ENCODE peak calls at places on chromosome 21, in nine cellular contexts. One of them, this sample, is unnamed.
A peak's percentile ranks its signal among the peaks of the same experiment; 100 is the strongest.

GRCh38 chr21:35473496-35473895 is 424.4 kb upstream of the RUNX1 start:
- DNase-seq in CD8-positive, alpha-beta T cell: no peak
- DNase-seq in tibial nerve: no peak
- DNase-seq in GM12878: no peak
- DNase-seq in heart left ventricle: no peak
- DNase-seq in astrocyte: no peak
- DNase-seq in CD8-positive, alpha-beta memory T cell: no peak
- DNase-seq in body of pancreas: no peak
- DNase-seq in prostate gland: no peak
- DNase-seq in this sample: no peak

GRCh38 chr21:37386151-37386550 is 19.6 kb downstream of the DYRK1A start:
- DNase-seq in CD8-positive, alpha-beta T cell: no peak
- DNase-seq in tibial nerve: no peak
- DNase-seq in GM12878: no peak
- DNase-seq in heart left ventricle: no peak
- DNase-seq in astrocyte: no peak
- DNase-seq in CD8-positive, alpha-beta memory T cell: no peak
- DNase-seq in body of pancreas: no peak
- DNase-seq in prostate gland: no peak
- DNase-seq in this sample: no peak

GRCh38 chr21:18529253-18529652 is 125.7 kb upstream of the TMPRSS15 start:
- DNase-seq in CD8-positive, alpha-beta T cell: no peak
- DNase-seq in tibial nerve: no peak
- DNase-seq in GM12878: no peak
- DNase-seq in heart left ventricle: no peak
- DNase-seq in astrocyte: peak; percentile 93
- DNase-seq in CD8-positive, alpha-beta memory T cell: no peak
- DNase-seq in body of pancreas: no peak
- DNase-seq in prostate gland: no peak
- DNase-seq in this sample: no peak

GRCh38 chr21:46421191-46421750 is 37.4 kb upstream of the DIP2A start:
- DNase-seq in CD8-positive, alpha-beta T cell: no peak
- DNase-seq in tibial nerve: no peak
- DNase-seq in GM12878: no peak
- DNase-seq in heart left ventricle: no peak
- DNase-seq in astrocyte: no peak
- DNase-seq in CD8-positive, alpha-beta memory T cell: no peak
- DNase-seq in body of pancreas: no peak
- DNase-seq in prostate gland: no peak
- DNase-seq in this sample: peak; percentile 53

GRCh38 chr21:38236232-38236631 is 20.6 kb upstream of the KCNJ15 start:
- DNase-seq in CD8-positive, alpha-beta T cell: no peak
- DNase-seq in tibial nerve: no peak
- DNase-seq in GM12878: no peak
- DNase-seq in heart left ventricle: no peak
- DNase-seq in astrocyte: no peak
- DNase-seq in CD8-positive, alpha-beta memory T cell: no peak
- DNase-seq in body of pancreas: no peak
- DNase-seq in prostate gland: no peak
- DNase-seq in this sample: no peak

GRCh38 chr21:35026617-35027557 is 22.2 kb downstream of the RUNX1 start:
- DNase-seq in CD8-positive, alpha-beta T cell: peak; percentile 91
- DNase-seq in tibial nerve: no peak
- DNase-seq in GM12878: no peak
- DNase-seq in heart left ventricle: peak; percentile 44
- DNase-seq in astrocyte: peak; percentile 67
- DNase-seq in CD8-positive, alpha-beta memory T cell: peak; percentile 75
- DNase-seq in body of pancreas: no peak
- DNase-seq in prostate gland: no peak
- DNase-seq in this sample: peak; percentile 76

GRCh38 chr21:36122977-36123376 is 11.9 kb upstream of the CBR3 start:
- DNase-seq in CD8-positive, alpha-beta T cell: no peak
- DNase-seq in tibial nerve: no peak
- DNase-seq in GM12878: no peak
- DNase-seq in heart left ventricle: no peak
- DNase-seq in astrocyte: no peak
- DNase-seq in CD8-positive, alpha-beta memory T cell: no peak
- DNase-seq in body of pancreas: no peak
- DNase-seq in prostate gland: no peak
- DNase-seq in this sample: no peak

GRCh38 chr21:33236013-33236686 is 6.4 kb downstream of the IFNAR2 start:
- DNase-seq in CD8-positive, alpha-beta T cell: no peak
- DNase-seq in tibial nerve: no peak
- DNase-seq in GM12878: no peak
- DNase-seq in heart left ventricle: no peak
- DNase-seq in astrocyte: no peak
- DNase-seq in CD8-positive, alpha-beta memory T cell: no peak
- DNase-seq in body of pancreas: no peak
- DNase-seq in prostate gland: no peak
- DNase-seq in this sample: no peak

GRCh38 chr21:27362249-27362648 is 395.4 kb upstream of the ADAMTS5 start:
- DNase-seq in CD8-positive, alpha-beta T cell: no peak
- DNase-seq in tibial nerve: no peak
- DNase-seq in GM12878: no peak
- DNase-seq in heart left ventricle: no peak
- DNase-seq in astrocyte: no peak
- DNase-seq in CD8-positive, alpha-beta memory T cell: no peak
- DNase-seq in body of pancreas: no peak
- DNase-seq in prostate gland: no peak
- DNase-seq in this sample: no peak

DNA sequence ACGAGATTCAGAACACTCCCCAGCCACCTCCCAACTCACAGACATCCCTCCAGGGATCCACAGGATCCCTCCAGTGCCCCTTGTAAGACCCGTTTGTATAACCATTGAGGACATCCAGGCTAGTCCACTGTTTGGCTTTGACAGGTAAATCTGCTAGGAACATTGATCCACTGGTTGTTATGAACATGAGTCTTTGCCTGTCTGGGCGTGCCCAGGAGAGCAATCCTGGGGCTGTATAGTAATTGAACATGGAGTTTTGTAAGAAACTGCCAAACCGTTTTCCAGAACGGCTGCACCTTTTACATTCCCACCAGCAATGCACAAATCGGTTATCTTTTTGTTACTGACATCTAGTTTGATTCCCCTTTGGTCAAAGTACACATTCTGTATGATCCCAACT is 88.8 kb downstream of the WDR4 start:
- DNase-seq in CD8-positive, alpha-beta T cell: no peak
- DNase-seq in tibial nerve: no peak
- DNase-seq in GM12878: no peak
- DNase-seq in heart left ventricle: no peak
- DNase-seq in astrocyte: no peak
- DNase-seq in CD8-positive, alpha-beta memory T cell: no peak
- DNase-seq in body of pancreas: no peak
- DNase-seq in prostate gland: no peak
- DNase-seq in this sample: no peak
- H3K4me1 ChIP-seq in CD8-positive, alpha-beta T cell: peaks cover 2% of the 10 kb centered on the region
- H3K4me1 ChIP-seq in tibial nerve: no peaks in the 10 kb centered on the region
- H3K4me1 ChIP-seq in GM12878: no peaks in the 10 kb centered on the region
- H3K4me1 ChIP-seq in heart left ventricle: no peaks in the 10 kb centered on the region
- H3K4me1 ChIP-seq in astrocyte: no peaks in the 10 kb centered on the region
- H3K4me1 ChIP-seq in CD8-positive, alpha-beta memory T cell: no peaks in the 10 kb centered on the region
- H3K4me1 ChIP-seq in body of pancreas: no peaks in the 10 kb centered on the region
- H3K4me1 ChIP-seq in prostate gland: no peaks in the 10 kb centered on the region
- H3K4me1 ChIP-seq in this sample: no peaks in the 10 kb centered on the region

DNA sequence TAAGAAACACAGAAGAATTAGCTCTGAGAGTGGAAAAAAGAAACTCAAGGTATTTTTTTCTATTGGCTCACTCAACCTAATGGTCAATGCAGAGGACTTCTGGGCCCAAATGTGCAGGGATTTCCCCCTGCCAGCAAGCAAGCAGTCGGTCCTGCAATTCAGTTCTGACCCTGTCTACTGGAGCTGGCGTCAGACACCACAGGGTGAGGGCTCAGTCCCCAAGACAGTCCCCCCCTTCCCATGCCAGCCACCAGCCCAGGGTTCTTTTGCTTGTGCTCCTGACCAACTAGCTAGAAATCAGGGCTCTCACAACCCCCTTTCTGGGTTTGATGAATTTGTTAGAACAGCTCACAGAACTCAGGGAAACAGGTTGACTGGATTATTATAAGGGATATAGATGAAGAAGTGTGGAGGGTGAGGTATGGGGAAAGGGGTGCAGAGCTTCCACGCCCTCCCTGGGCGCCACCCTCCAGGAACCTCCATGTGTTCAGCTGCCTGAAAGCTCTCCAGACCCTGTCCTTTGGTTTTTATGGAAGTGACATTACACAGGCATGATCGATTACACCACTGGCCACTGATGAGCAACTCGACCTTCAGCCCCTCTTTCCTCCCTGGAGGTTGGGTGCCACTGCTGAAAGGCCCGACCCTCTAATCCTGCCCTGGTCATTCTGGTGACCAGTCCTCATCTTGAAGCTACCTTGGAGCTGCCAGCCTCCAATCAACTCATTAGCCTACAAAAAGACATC is 22.5 kb upstream of the PWP2 start:
- DNase-seq in CD8-positive, alpha-beta T cell: no peak
- DNase-seq in tibial nerve: no peak
- DNase-seq in GM12878: no peak
- DNase-seq in heart left ventricle: no peak
- DNase-seq in astrocyte: no peak
- DNase-seq in CD8-positive, alpha-beta memory T cell: no peak
- DNase-seq in body of pancreas: no peak
- DNase-seq in prostate gland: no peak
- DNase-seq in this sample: no peak
- H3K4me3 ChIP-seq in CD8-positive, alpha-beta T cell: peak overlapping the region; percentile 25
- H3K4me3 ChIP-seq in tibial nerve: no peak overlapping the region
- H3K4me3 ChIP-seq in GM12878: no peak overlapping the region
- H3K4me3 ChIP-seq in heart left ventricle: no peak overlapping the region
- H3K4me3 ChIP-seq in astrocyte: no peak overlapping the region
- H3K4me3 ChIP-seq in CD8-positive, alpha-beta memory T cell: peak overlapping the region; percentile 23
- H3K4me3 ChIP-seq in body of pancreas: no peak overlapping the region
- H3K4me3 ChIP-seq in prostate gland: no peak overlapping the region
- H3K4me3 ChIP-seq in this sample: no peak overlapping the region

DNA sequence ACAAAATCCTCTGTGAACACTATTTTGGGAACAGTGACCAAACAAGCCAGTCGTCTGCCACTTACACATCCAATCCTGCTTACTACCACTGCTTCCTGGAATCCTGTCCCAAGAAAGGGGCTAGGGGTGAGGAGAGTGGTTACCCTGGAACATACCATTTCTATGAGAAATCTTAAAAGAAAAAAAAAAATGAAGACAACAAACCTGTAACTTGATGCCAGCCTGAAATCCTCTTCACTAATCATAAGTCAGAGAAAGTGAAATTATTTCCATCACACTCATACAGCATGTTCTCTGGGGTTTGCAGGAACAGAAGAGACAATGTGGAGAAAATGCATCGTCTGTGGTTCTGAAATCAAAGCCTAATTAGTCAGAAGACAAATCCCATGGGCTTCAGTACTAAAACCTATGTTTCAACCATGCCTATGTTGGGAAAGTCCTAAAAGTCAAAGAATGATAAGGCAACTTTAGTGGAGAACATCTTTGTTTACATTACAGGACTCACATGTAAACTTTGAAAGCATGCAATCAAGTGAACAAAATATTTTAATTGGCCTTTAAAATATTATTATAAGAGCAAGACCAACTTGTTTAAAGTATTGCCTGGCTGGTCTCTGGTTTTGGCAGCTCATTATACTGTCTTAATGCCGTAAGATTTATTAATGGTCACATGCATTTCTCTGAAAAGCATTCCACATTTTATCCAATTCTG is 220.7 kb downstream of the LTN1 start:
- DNase-seq in CD8-positive, alpha-beta T cell: no peak
- DNase-seq in tibial nerve: no peak
- DNase-seq in GM12878: no peak
- DNase-seq in heart left ventricle: no peak
- DNase-seq in astrocyte: peak; percentile 82
- DNase-seq in CD8-positive, alpha-beta memory T cell: no peak
- DNase-seq in body of pancreas: no peak
- DNase-seq in prostate gland: no peak
- DNase-seq in this sample: no peak
- H3K27ac ChIP-seq in CD8-positive, alpha-beta T cell: no peak overlapping the region
- H3K27ac ChIP-seq in tibial nerve: peak overlapping the region; percentile 42
- H3K27ac ChIP-seq in GM12878: no peak overlapping the region
- H3K27ac ChIP-seq in heart left ventricle: peak overlapping the region; percentile 2
- H3K27ac ChIP-seq in astrocyte: peak overlapping the region; percentile 21
- H3K27ac ChIP-seq in CD8-positive, alpha-beta memory T cell: no peak overlapping the region
- H3K27ac ChIP-seq in body of pancreas: no peak overlapping the region
- H3K27ac ChIP-seq in prostate gland: peak overlapping the region; percentile 37
- H3K27ac ChIP-seq in this sample: peak overlapping the region; percentile 64

GRCh38 chr21:41750051-41750450 is 16.8 kb downstream of the RIPK4 start:
- DNase-seq in CD8-positive, alpha-beta T cell: no peak
- DNase-seq in tibial nerve: no peak
- DNase-seq in GM12878: no peak
- DNase-seq in heart left ventricle: no peak
- DNase-seq in astrocyte: no peak
- DNase-seq in CD8-positive, alpha-beta memory T cell: no peak
- DNase-seq in body of pancreas: no peak
- DNase-seq in prostate gland: no peak
- DNase-seq in this sample: no peak

GRCh38 chr21:41745971-41746743 is 20.7 kb downstream of the RIPK4 start:
- DNase-seq in CD8-positive, alpha-beta T cell: no peak
- DNase-seq in tibial nerve: no peak
- DNase-seq in GM12878: no peak
- DNase-seq in heart left ventricle: no peak
- DNase-seq in astrocyte: no peak
- DNase-seq in CD8-positive, alpha-beta memory T cell: no peak
- DNase-seq in body of pancreas: no peak
- DNase-seq in prostate gland: no peak
- DNase-seq in this sample: peak; percentile 41

GRCh38 chr21:41746744-41747006 is 20.2 kb downstream of the RIPK4 start:
- DNase-seq in CD8-positive, alpha-beta T cell: no peak
- DNase-seq in tibial nerve: no peak
- DNase-seq in GM12878: no peak
- DNase-seq in heart left ventricle: no peak
- DNase-seq in astrocyte: no peak
- DNase-seq in CD8-positive, alpha-beta memory T cell: no peak
- DNase-seq in body of pancreas: no peak
- DNase-seq in prostate gland: no peak
- DNase-seq in this sample: no peak

GRCh38 chr21:41749286-41749685 is 17.6 kb downstream of the RIPK4 start:
- DNase-seq in CD8-positive, alpha-beta T cell: no peak
- DNase-seq in tibial nerve: no peak
- DNase-seq in GM12878: no peak
- DNase-seq in heart left ventricle: no peak
- DNase-seq in astrocyte: no peak
- DNase-seq in CD8-positive, alpha-beta memory T cell: no peak
- DNase-seq in body of pancreas: no peak
- DNase-seq in prostate gland: no peak
- DNase-seq in this sample: no peak

DNA sequence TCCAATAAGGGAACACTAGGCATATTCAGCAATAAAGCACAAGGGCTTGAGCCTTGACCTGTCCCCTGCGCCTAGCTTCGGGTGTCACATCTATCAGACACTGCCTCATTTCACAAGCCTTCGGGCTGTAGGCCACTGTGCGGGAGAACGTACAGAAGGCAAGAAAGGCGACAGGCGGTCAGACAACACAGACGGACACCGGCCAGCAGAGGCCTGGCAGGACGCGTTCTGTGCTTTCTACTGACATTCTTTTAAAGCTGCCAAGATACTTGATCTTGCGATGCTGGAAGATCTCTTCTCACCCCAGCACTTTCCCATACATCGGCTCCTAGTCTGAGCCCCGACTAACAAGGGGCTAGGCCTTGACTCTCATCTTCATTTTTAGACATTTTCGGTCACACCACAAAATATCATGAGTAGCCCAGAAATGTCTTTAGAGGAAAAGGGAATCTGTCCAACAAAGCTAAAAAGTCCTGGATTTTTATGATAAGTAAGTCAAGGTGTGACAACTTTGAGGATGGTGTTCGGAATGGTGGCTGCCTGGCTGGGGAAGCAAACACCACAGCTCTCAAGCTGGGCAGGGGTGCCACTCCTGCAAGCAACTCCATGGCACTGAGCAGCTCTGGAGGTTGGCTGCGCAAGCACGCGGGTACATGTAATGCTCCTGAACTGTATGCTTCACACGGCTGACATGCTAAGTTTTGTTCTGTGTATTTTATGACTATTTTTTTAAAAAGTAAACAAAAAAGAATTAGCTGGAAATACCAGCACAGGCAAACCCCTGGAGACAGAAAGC is 18.7 kb downstream of the RIPK4 start:
- DNase-seq in CD8-positive, alpha-beta T cell: no peak
- DNase-seq in tibial nerve: no peak
- DNase-seq in GM12878: no peak
- DNase-seq in heart left ventricle: no peak
- DNase-seq in astrocyte: no peak
- DNase-seq in CD8-positive, alpha-beta memory T cell: no peak
- DNase-seq in body of pancreas: no peak
- DNase-seq in prostate gland: no peak
- DNase-seq in this sample: no peak
- H3K4me1 ChIP-seq in CD8-positive, alpha-beta T cell: no peaks in the 10 kb centered on the region
- H3K4me1 ChIP-seq in tibial nerve: no peaks in the 10 kb centered on the region
- H3K4me1 ChIP-seq in GM12878: no peaks in the 10 kb centered on the region
- H3K4me1 ChIP-seq in heart left ventricle: no peaks in the 10 kb centered on the region
- H3K4me1 ChIP-seq in astrocyte: peaks cover 9% of the 10 kb centered on the region
- H3K4me1 ChIP-seq in CD8-positive, alpha-beta memory T cell: no peaks in the 10 kb centered on the region
- H3K4me1 ChIP-seq in body of pancreas: peaks cover 20% of the 10 kb centered on the region
- H3K4me1 ChIP-seq in prostate gland: peaks cover 16% of the 10 kb centered on the region
- H3K4me1 ChIP-seq in this sample: no peaks in the 10 kb centered on the region